ENCODE peak calls at places on chromosomes 2 and 18, in six cellular contexts. One of them, this sample, is unnamed.

GRCh38 chr2:96527990-96528679 is 8.4 kb upstream of the ARID5A start:
- DNase-seq in H9: no peak
- DNase-seq in IMR-90: peak; percentile 60
- DNase-seq in mesendoderm: no peak
- DNase-seq in neuronal stem cell: no peak
- DNase-seq in H1: no peak
- DNase-seq in this sample: peak; percentile 34

GRCh38 chr18:80157708-80158343 is 48.8 kb downstream of the ADNP2 start:
- DNase-seq in H9: peak; percentile 58
- DNase-seq in IMR-90: peak; percentile 74
- DNase-seq in mesendoderm: peak; percentile 67
- DNase-seq in neuronal stem cell: peak; percentile 63
- DNase-seq in H1: peak; percentile 85
- DNase-seq in this sample: peak; percentile 66

GRCh38 chr2:16172324-16173175 is 232.2 kb downstream of the MYCN start:
- DNase-seq in H9: no peak
- DNase-seq in IMR-90: no peak
- DNase-seq in mesendoderm: no peak
- DNase-seq in neuronal stem cell: no peak
- DNase-seq in H1: no peak
- DNase-seq in this sample: no peak

GRCh38 chr2:191688934-191689695 is 11.2 kb downstream of the NABP1 start:
- DNase-seq in H9: no peak
- DNase-seq in IMR-90: peak; percentile 80
- DNase-seq in mesendoderm: peak; percentile 84
- DNase-seq in neuronal stem cell: no peak
- DNase-seq in H1: no peak
- DNase-seq in this sample: peak; percentile 56

GRCh38 chr18:49189772-49190171 is 239.0 kb upstream of the SMAD7 start:
- DNase-seq in H9: no peak
- DNase-seq in IMR-90: no peak
- DNase-seq in mesendoderm: no peak
- DNase-seq in neuronal stem cell: no peak
- DNase-seq in H1: no peak
- DNase-seq in this sample: no peak

GRCh38 chr2:240648155-240648649 is 22.9 kb downstream of the GPR35 start:
- DNase-seq in H9: peak; percentile 12
- DNase-seq in IMR-90: no peak
- DNase-seq in mesendoderm: no peak
- DNase-seq in neuronal stem cell: no peak
- DNase-seq in H1: no peak
- DNase-seq in this sample: no peak

GRCh38 chr2:62556082-62556481 is 50.1 kb upstream of the TMEM17 start:
- DNase-seq in H9: no peak
- DNase-seq in IMR-90: no peak
- DNase-seq in mesendoderm: no peak
- DNase-seq in neuronal stem cell: no peak
- DNase-seq in H1: no peak
- DNase-seq in this sample: no peak

GRCh38 chr2:182228073-182228473 is 198.8 kb downstream of the PDE1A start:
- DNase-seq in H9: no peak
- DNase-seq in IMR-90: no peak
- DNase-seq in mesendoderm: no peak
- DNase-seq in neuronal stem cell: no peak
- DNase-seq in H1: no peak
- DNase-seq in this sample: no peak

GRCh38 chr2:79040967-79041582 is 15.6 kb downstream of the REG3G start:
- DNase-seq in H9: no peak
- DNase-seq in IMR-90: no peak
- DNase-seq in mesendoderm: peak; percentile 58
- DNase-seq in neuronal stem cell: peak; percentile 14
- DNase-seq in H1: no peak
- DNase-seq in this sample: peak; percentile 28

GRCh38 chr2:24493713-24494112 is 2.7 kb downstream of the NCOA1 start:
- DNase-seq in H9: no peak
- DNase-seq in IMR-90: no peak
- DNase-seq in mesendoderm: no peak
- DNase-seq in neuronal stem cell: no peak
- DNase-seq in H1: no peak
- DNase-seq in this sample: peak; percentile 53

GRCh38 chr18:45565280-45565970 is 49.9 kb upstream of the SLC14A2 start:
- DNase-seq in H9: no peak
- DNase-seq in IMR-90: no peak
- DNase-seq in mesendoderm: no peak
- DNase-seq in neuronal stem cell: no peak
- DNase-seq in H1: no peak
- DNase-seq in this sample: no peak

GRCh38 chr2:78540255-78540654 is 485.2 kb upstream of the REG3G start:
- DNase-seq in H9: no peak
- DNase-seq in IMR-90: no peak
- DNase-seq in mesendoderm: no peak
- DNase-seq in neuronal stem cell: no peak
- DNase-seq in H1: no peak
- DNase-seq in this sample: no peak

GRCh38 chr2:210633699-210634098 is 77.3 kb downstream of the CPS1 start:
- DNase-seq in H9: no peak
- DNase-seq in IMR-90: no peak
- DNase-seq in mesendoderm: no peak
- DNase-seq in neuronal stem cell: no peak
- DNase-seq in H1: no peak
- DNase-seq in this sample: no peak

GRCh38 chr2:170394988-170395387 is 217.0 kb downstream of the MYO3B start:
- DNase-seq in H9: no peak
- DNase-seq in IMR-90: no peak
- DNase-seq in mesendoderm: peak; percentile 19
- DNase-seq in neuronal stem cell: no peak
- DNase-seq in H1: no peak
- DNase-seq in this sample: no peak

GRCh38 chr2:190444954-190445353 is 36.8 kb downstream of the MFSD6 start:
- DNase-seq in H9: no peak
- DNase-seq in IMR-90: no peak
- DNase-seq in mesendoderm: no peak
- DNase-seq in neuronal stem cell: no peak
- DNase-seq in H1: no peak
- DNase-seq in this sample: no peak

GRCh38 chr18:79156330-79156729 is 87.1 kb downstream of the ATP9B start:
- DNase-seq in H9: no peak
- DNase-seq in IMR-90: no peak
- DNase-seq in mesendoderm: no peak
- DNase-seq in neuronal stem cell: no peak
- DNase-seq in H1: no peak
- DNase-seq in this sample: no peak

GRCh38 chr18:23291456-23292205 is 156.3 kb downstream of the CABLES1 start:
- DNase-seq in H9: no peak
- DNase-seq in IMR-90: peak; percentile 74
- DNase-seq in mesendoderm: no peak
- DNase-seq in neuronal stem cell: no peak
- DNase-seq in H1: no peak
- DNase-seq in this sample: no peak

GRCh38 chr2:20633001-20633400 is 17.9 kb downstream of the HS1BP3 start:
- DNase-seq in H9: no peak
- DNase-seq in IMR-90: no peak
- DNase-seq in mesendoderm: no peak
- DNase-seq in neuronal stem cell: no peak
- DNase-seq in H1: no peak
- DNase-seq in this sample: no peak

GRCh38 chr2:20635096-20635475 is 15.8 kb downstream of the HS1BP3 start:
- DNase-seq in H9: no peak
- DNase-seq in IMR-90: no peak
- DNase-seq in mesendoderm: no peak
- DNase-seq in neuronal stem cell: no peak
- DNase-seq in H1: no peak
- DNase-seq in this sample: no peak

GRCh38 chr2:20634430-20635095 is 16.3 kb downstream of the HS1BP3 start:
- DNase-seq in H9: no peak
- DNase-seq in IMR-90: peak; percentile 72
- DNase-seq in mesendoderm: no peak
- DNase-seq in neuronal stem cell: no peak
- DNase-seq in H1: no peak
- DNase-seq in this sample: no peak

GRCh38 chr2:20632446-20632990 is 18.4 kb downstream of the HS1BP3 start:
- DNase-seq in H9: no peak
- DNase-seq in IMR-90: no peak
- DNase-seq in mesendoderm: no peak
- DNase-seq in neuronal stem cell: no peak
- DNase-seq in H1: no peak
- DNase-seq in this sample: no peak

DNA sequence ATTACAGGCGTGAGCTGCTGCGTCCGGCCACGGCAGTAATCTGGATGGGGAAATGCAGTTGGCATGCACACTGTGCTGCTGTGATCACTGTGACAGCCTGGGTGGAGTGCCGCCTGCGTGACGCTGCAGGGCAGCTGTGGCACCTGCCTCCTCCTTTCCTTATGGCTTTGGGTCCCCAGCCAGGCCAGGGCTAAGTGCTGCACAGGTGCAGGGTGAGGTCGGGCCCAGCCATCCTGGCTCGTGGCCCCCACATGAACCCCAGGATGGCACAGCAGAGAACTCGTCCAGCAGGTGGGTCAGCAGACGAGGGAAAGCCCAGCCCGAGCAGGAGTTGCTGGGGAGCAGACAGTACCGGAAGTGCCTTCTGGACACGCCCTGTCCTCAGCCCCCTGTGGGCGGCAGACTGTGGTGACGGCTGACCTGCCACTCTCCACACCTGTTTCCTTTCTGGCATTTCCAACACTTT is 17.1 kb downstream of the HS1BP3 start:
- DNase-seq in H9: no peak
- DNase-seq in IMR-90: no peak
- DNase-seq in mesendoderm: peak; percentile 32
- DNase-seq in neuronal stem cell: no peak
- DNase-seq in H1: no peak
- DNase-seq in this sample: no peak
- H4K8ac ChIP-seq in H9: no peak overlapping the region
- H4K8ac ChIP-seq in IMR-90: no peak overlapping the region
- H4K8ac ChIP-seq in mesendoderm: no peak overlapping the region
- H4K8ac ChIP-seq in neuronal stem cell: no peak overlapping the region
- H4K8ac ChIP-seq in H1: no peak overlapping the region
- H4K8ac ChIP-seq in this sample: no peak overlapping the region

GRCh38 chr2:238242731-238243495 is 3.1 kb upstream of the HES6 start:
- DNase-seq in H9: no peak
- DNase-seq in IMR-90: no peak
- DNase-seq in mesendoderm: peak; percentile 36
- DNase-seq in neuronal stem cell: no peak
- DNase-seq in H1: no peak
- DNase-seq in this sample: no peak
- H4K8ac ChIP-seq in H9: no peak overlapping the region
- H4K8ac ChIP-seq in IMR-90: no peak overlapping the region
- H4K8ac ChIP-seq in mesendoderm: no peak overlapping the region
- H4K8ac ChIP-seq in neuronal stem cell: no peak overlapping the region
- H4K8ac ChIP-seq in H1: no peak overlapping the region
- H4K8ac ChIP-seq in this sample: no peak overlapping the region

GRCh38 chr2:36376992-36377738 is 21.6 kb downstream of the CRIM1 start:
- DNase-seq in H9: no peak
- DNase-seq in IMR-90: no peak
- DNase-seq in mesendoderm: no peak
- DNase-seq in neuronal stem cell: no peak
- DNase-seq in H1: no peak
- DNase-seq in this sample: peak; percentile 28

GRCh38 chr2:36374586-36374985 is 19.0 kb downstream of the CRIM1 start:
- DNase-seq in H9: no peak
- DNase-seq in IMR-90: no peak
- DNase-seq in mesendoderm: no peak
- DNase-seq in neuronal stem cell: no peak
- DNase-seq in H1: no peak
- DNase-seq in this sample: peak; percentile 79

GRCh38 chr2:36379710-36380448 is 24.3 kb downstream of the CRIM1 start:
- DNase-seq in H9: no peak
- DNase-seq in IMR-90: peak; percentile 73
- DNase-seq in mesendoderm: no peak
- DNase-seq in neuronal stem cell: no peak
- DNase-seq in H1: no peak
- DNase-seq in this sample: no peak

GRCh38 chr2:36373149-36373880 is 17.7 kb downstream of the CRIM1 start:
- DNase-seq in H9: no peak
- DNase-seq in IMR-90: peak; percentile 70
- DNase-seq in mesendoderm: no peak
- DNase-seq in neuronal stem cell: no peak
- DNase-seq in H1: no peak
- DNase-seq in this sample: peak; percentile 74

DNA sequence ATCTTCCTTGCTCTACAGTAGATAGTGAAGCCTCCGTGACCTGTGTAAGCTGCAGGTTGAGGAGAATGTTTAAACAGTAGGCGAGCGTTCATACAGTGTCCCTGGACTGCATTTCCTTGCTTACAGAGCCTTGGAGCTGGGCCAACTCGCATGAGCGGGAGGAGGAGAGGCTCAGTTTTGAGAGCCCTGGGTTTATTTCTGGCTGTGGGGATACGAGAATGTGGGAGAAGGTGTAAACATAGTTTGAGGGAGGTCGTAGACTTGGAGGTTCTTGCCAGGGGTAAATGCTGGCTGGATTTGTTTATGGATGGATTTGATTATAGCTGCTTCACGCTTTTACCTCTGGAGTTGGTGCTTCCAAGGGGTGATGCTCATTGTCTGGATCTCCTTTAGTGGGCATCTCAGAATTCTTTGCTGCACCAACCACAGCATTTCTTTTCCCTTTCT is 20.8 kb downstream of the CRIM1 start:
- DNase-seq in H9: no peak
- DNase-seq in IMR-90: peak; percentile 60
- DNase-seq in mesendoderm: no peak
- DNase-seq in neuronal stem cell: no peak
- DNase-seq in H1: no peak
- DNase-seq in this sample: no peak
- H4K8ac ChIP-seq in H9: no peak overlapping the region
- H4K8ac ChIP-seq in IMR-90: no peak overlapping the region
- H4K8ac ChIP-seq in mesendoderm: no peak overlapping the region
- H4K8ac ChIP-seq in neuronal stem cell: no peak overlapping the region
- H4K8ac ChIP-seq in H1: no peak overlapping the region
- H4K8ac ChIP-seq in this sample: no peak overlapping the region

DNA sequence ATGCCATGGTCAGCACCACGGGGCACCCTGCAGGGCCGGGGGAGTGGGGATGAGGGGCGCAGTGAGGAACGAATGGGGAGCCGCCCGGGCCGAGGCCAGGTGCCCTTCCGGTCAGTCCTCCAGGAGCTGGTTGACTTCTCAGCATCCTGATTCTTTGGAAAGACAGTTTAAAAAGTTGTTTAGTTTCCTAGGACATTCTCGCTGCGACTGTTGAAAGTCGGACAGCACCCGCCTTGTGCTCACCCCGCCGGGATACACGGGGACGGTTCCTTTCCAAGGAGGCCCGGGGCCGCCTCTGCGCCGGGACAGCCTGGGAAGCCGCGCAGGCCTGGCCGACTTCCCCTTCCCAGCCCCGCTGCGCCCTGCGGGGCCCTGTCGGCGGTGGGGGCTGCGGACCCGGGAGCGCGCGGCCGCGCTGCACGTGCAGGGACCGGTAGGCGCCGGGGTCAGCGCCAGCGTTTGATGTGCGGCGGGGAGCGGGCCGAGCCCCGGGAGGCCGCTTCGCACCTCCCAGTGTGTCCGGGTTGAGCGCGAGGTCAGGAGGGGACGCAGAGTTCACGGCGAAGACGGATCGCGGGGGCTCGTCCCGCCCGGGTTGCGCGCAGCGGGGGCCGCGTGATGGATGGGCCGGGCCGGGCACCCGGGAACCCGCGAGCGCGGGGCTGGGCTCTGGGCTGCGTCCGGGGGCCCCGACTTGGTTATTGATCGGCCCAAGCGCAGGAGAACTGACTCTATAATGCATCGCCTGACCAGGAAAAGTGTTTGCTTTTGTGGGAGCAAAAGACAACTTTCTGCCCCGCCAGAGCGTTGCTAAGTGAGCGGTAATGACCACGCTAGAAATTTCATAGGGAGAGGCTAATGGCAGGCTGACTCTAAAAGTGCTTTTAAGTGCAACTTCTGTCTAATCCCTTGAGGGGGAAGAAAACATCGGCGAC is 28.0 kb upstream of the SMIM21 start:
- DNase-seq in H9: peak; percentile 49
- DNase-seq in IMR-90: peak; percentile 18
- DNase-seq in mesendoderm: peak; percentile 46
- DNase-seq in neuronal stem cell: peak; percentile 23
- DNase-seq in H1: peak; percentile 69
- DNase-seq in this sample: no peak
- H4K8ac ChIP-seq in H9: no peak overlapping the region
- H4K8ac ChIP-seq in IMR-90: no peak overlapping the region
- H4K8ac ChIP-seq in mesendoderm: no peak overlapping the region
- H4K8ac ChIP-seq in neuronal stem cell: no peak overlapping the region
- H4K8ac ChIP-seq in H1: no peak overlapping the region
- H4K8ac ChIP-seq in this sample: no peak overlapping the region